ENCODE peak calls at places on chromosomes 4 and X, in seven cellular contexts. R, Q, V, N, Y, L and B are unnamed samples.

GRCh38 chr4:11698846-11699590 is 270.3 kb upstream of the HS3ST1 start:
- DNase-seq in N (no peak), V (no peak), R (no peak), Q (peak), L (peak), Y (peak), B (no peak)

GRCh38 chrX:54495814-54496516 is at the start of gene FGD1:
- DNase-seq in Q (peak), L (peak), N (peak), R (peak), V (peak), Y (peak), B (no peak)

GRCh38 chrX:51461053-51462050 is 35.0 kb downstream of the NUDT11 start:
- DNase-seq in R (peak), Y (peak), V (no peak), N (no peak), L (peak), Q (no peak), B (no peak)

GRCh38 chr4:122661661-122662160 is 40.8 kb upstream of the IL21 start:
- DNase-seq in Q (no peak), L (peak), N (no peak), Y (peak), V (no peak), R (no peak), B (no peak)

GRCh38 chr4:22417408-22417807 is 98.5 kb downstream of the ADGRA3 start:
- DNase-seq in L (no peak), V (no peak), N (no peak), Y (peak), Q (no peak), R (no peak), B (no peak)

GRCh38 chr4:73869130-73870055 is at the start of gene CXCL1:
- DNase-seq in N (peak), L (no peak), V (peak), R (peak), Y (peak), Q (peak), B (peak)

GRCh38 chrX:130158311-130158710 is 7.3 kb downstream of the AIFM1 start:
- DNase-seq in N (no peak), V (no peak), Q (no peak), Y (no peak), R (no peak), L (no peak), B (no peak)

GRCh38 chr4:40971346-40971745 is 221.6 kb downstream of the NSUN7 start:
- DNase-seq in Q (no peak), R (no peak), L (no peak), V (no peak), N (no peak), Y (no peak), B (no peak)

GRCh38 chr4:169064281-169064680 is 54.2 kb upstream of the CBR4 start:
- DNase-seq in Q (peak), N (no peak), R (no peak), Y (no peak), L (peak), V (no peak), B (no peak)

GRCh38 chr4:37546586-37546985 is 139.6 kb downstream of the RELL1 start:
- DNase-seq in N (no peak), L (no peak), Y (no peak), Q (no peak), R (no peak), V (no peak), B (no peak)

DNA sequence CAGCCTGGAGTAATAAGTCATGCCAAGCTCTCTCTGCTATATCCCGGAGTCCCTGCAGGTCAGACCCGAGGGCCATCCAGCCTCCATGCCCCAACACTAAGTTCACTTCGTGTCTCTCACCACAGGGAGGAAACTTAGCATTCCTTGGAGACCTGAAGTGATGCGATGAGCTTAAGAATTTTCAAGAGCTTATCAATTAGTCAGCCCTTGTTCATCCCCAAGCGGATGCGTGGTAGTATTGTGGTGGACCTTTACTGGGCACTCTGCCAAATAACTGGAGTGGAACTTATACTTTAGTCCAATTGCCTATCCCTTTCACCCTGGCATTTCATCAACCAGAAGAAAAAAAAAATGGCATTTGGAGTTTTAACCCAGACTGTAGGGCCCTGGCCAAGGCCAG is 137.2 kb downstream of the RELL1 start:
- DNase-seq in L (peak), N (no peak), R (no peak), Q (peak), V (no peak), Y (peak), B (no peak)
- TF ChIP-seq CTCF in L (no peak), N (no peak), R (no peak), Q (no peak), V (no peak), Y (no peak), B (no peak)

DNA sequence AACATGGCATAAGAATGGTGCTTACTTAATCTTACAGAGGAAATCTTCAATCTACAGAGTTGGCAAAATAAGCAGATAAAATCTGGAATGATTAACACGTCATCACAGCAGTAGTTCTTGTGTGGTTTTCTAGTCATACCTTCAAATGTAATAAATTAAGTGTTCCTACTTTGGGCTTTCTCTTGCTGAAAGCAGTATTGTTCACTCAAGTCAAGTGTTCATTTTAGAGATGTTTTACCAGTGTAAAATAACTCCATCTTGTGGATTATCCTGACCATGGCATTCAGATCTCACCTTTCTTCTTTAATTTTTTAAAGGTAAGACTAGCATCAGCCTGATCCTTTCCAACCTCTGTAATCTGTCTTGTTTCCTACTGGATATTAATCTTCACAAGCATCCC is 72.9 kb downstream of the ADAMTS3 start:
- DNase-seq in N (no peak), Y (no peak), Q (peak), L (no peak), R (no peak), V (no peak), B (no peak)
- TF ChIP-seq CTCF in N (no peak), Y (peak), Q (peak), L (no peak), R (no peak), V (no peak), B (peak)

GRCh38 chrX:4268676-4269075 is 555.2 kb upstream of the PRKX start:
- DNase-seq in L (no peak), R (no peak), V (no peak), Q (no peak), Y (no peak), N (no peak), B (no peak)
- TF ChIP-seq CTCF in L (no peak), R (no peak), V (no peak), Q (no peak), Y (no peak), N (no peak), B (no peak)

GRCh38 chrX:85288992-85289723 is 45.4 kb downstream of the ZNF711 start:
- DNase-seq in Q (no peak), L (no peak), N (no peak), R (no peak), Y (no peak), V (no peak), B (no peak)
- TF ChIP-seq CTCF in Q (peak), L (no peak), N (no peak), R (no peak), Y (no peak), V (no peak), B (no peak)

GRCh38 chr4:160175064-160175643 is 1072.3 kb downstream of the RAPGEF2 start:
- DNase-seq in R (no peak), N (no peak), L (no peak), Q (no peak), V (no peak), Y (no peak), B (peak)
- TF ChIP-seq CTCF in R (no peak), N (no peak), L (no peak), Q (no peak), V (no peak), Y (no peak), B (no peak)

GRCh38 chrX:12080265-12080664 is 58.0 kb upstream of the FRMPD4 start:
- DNase-seq in R (peak), Q (no peak), Y (peak), L (peak), V (no peak), N (peak), B (no peak)
- TF ChIP-seq CTCF in R (peak), Q (peak), Y (peak), L (peak), V (peak), N (peak), B (peak)